ENCODE peak calls at places on chromosomes 6 and 20, in six cellular contexts. One of them, this sample, is unnamed.
A peak's percentile ranks its signal among the peaks of the same experiment; 100 is the strongest.

GRCh38 chr6:170066679-170067078 is 224.2 kb downstream of the DLL1 start:
- DNase-seq in HEK293T: no peak
- DNase-seq in stimulated activated CD8-positive, alpha-beta memory T cell treated with anti-CD3 and anti-CD28 coated beads, Interleukin-4, amount 100 ng/mL, for 24 hours: no peak
- DNase-seq in ascending aorta: no peak
- DNase-seq in mesenteric fat pad: no peak
- DNase-seq in activated CD4-positive, alpha-beta T cell treated with anti-CD3 and anti-CD28 coated beads, Interleukin-2, amount 50 U/mL, for 24 hours: no peak
- DNase-seq in this sample: peak; percentile 49

GRCh38 chr20:39264506-39265172 is 302.5 kb downstream of the DHX35 start:
- DNase-seq in HEK293T: peak; percentile 71
- DNase-seq in stimulated activated CD8-positive, alpha-beta memory T cell treated with anti-CD3 and anti-CD28 coated beads, Interleukin-4, amount 100 ng/mL, for 24 hours: peak; percentile 6
- DNase-seq in ascending aorta: no peak
- DNase-seq in mesenteric fat pad: no peak
- DNase-seq in activated CD4-positive, alpha-beta T cell treated with anti-CD3 and anti-CD28 coated beads, Interleukin-2, amount 50 U/mL, for 24 hours: peak; percentile 14
- DNase-seq in this sample: no peak

GRCh38 chr6:129498950-129499870 is 210.8 kb downstream of the ARHGAP18 start:
- DNase-seq in HEK293T: peak; percentile 50
- DNase-seq in stimulated activated CD8-positive, alpha-beta memory T cell treated with anti-CD3 and anti-CD28 coated beads, Interleukin-4, amount 100 ng/mL, for 24 hours: no peak
- DNase-seq in ascending aorta: no peak
- DNase-seq in mesenteric fat pad: no peak
- DNase-seq in activated CD4-positive, alpha-beta T cell treated with anti-CD3 and anti-CD28 coated beads, Interleukin-2, amount 50 U/mL, for 24 hours: no peak
- DNase-seq in this sample: no peak

GRCh38 chr6:134253681-134254080 is 64.2 kb downstream of the SGK1 start:
- DNase-seq in HEK293T: no peak
- DNase-seq in stimulated activated CD8-positive, alpha-beta memory T cell treated with anti-CD3 and anti-CD28 coated beads, Interleukin-4, amount 100 ng/mL, for 24 hours: no peak
- DNase-seq in ascending aorta: no peak
- DNase-seq in mesenteric fat pad: no peak
- DNase-seq in activated CD4-positive, alpha-beta T cell treated with anti-CD3 and anti-CD28 coated beads, Interleukin-2, amount 50 U/mL, for 24 hours: no peak
- DNase-seq in this sample: no peak

GRCh38 chr6:27605401-27606342 is 132.8 kb upstream of the ZNF184 start:
- DNase-seq in HEK293T: peak; percentile 55
- DNase-seq in stimulated activated CD8-positive, alpha-beta memory T cell treated with anti-CD3 and anti-CD28 coated beads, Interleukin-4, amount 100 ng/mL, for 24 hours: no peak
- DNase-seq in ascending aorta: no peak
- DNase-seq in mesenteric fat pad: no peak
- DNase-seq in activated CD4-positive, alpha-beta T cell treated with anti-CD3 and anti-CD28 coated beads, Interleukin-2, amount 50 U/mL, for 24 hours: no peak
- DNase-seq in this sample: no peak

GRCh38 chr6:44530209-44530909 is 142.9 kb downstream of the CDC5L start:
- DNase-seq in HEK293T: no peak
- DNase-seq in stimulated activated CD8-positive, alpha-beta memory T cell treated with anti-CD3 and anti-CD28 coated beads, Interleukin-4, amount 100 ng/mL, for 24 hours: no peak
- DNase-seq in ascending aorta: no peak
- DNase-seq in mesenteric fat pad: no peak
- DNase-seq in activated CD4-positive, alpha-beta T cell treated with anti-CD3 and anti-CD28 coated beads, Interleukin-2, amount 50 U/mL, for 24 hours: no peak
- DNase-seq in this sample: peak; percentile 65

GRCh38 chr6:33252758-33253157 is 18.9 kb downstream of the VPS52 start:
- DNase-seq in HEK293T: no peak
- DNase-seq in stimulated activated CD8-positive, alpha-beta memory T cell treated with anti-CD3 and anti-CD28 coated beads, Interleukin-4, amount 100 ng/mL, for 24 hours: no peak
- DNase-seq in ascending aorta: no peak
- DNase-seq in mesenteric fat pad: no peak
- DNase-seq in activated CD4-positive, alpha-beta T cell treated with anti-CD3 and anti-CD28 coated beads, Interleukin-2, amount 50 U/mL, for 24 hours: no peak
- DNase-seq in this sample: no peak

GRCh38 chr6:72916906-72917305 is 295.0 kb downstream of the KCNQ5 start:
- DNase-seq in HEK293T: no peak
- DNase-seq in stimulated activated CD8-positive, alpha-beta memory T cell treated with anti-CD3 and anti-CD28 coated beads, Interleukin-4, amount 100 ng/mL, for 24 hours: no peak
- DNase-seq in ascending aorta: no peak
- DNase-seq in mesenteric fat pad: no peak
- DNase-seq in activated CD4-positive, alpha-beta T cell treated with anti-CD3 and anti-CD28 coated beads, Interleukin-2, amount 50 U/mL, for 24 hours: no peak
- DNase-seq in this sample: no peak

GRCh38 chr6:90065173-90065572 is 170.9 kb downstream of the GJA10 start:
- DNase-seq in HEK293T: no peak
- DNase-seq in stimulated activated CD8-positive, alpha-beta memory T cell treated with anti-CD3 and anti-CD28 coated beads, Interleukin-4, amount 100 ng/mL, for 24 hours: no peak
- DNase-seq in ascending aorta: no peak
- DNase-seq in mesenteric fat pad: no peak
- DNase-seq in activated CD4-positive, alpha-beta T cell treated with anti-CD3 and anti-CD28 coated beads, Interleukin-2, amount 50 U/mL, for 24 hours: no peak
- DNase-seq in this sample: no peak

GRCh38 chr6:71529769-71530168 is 241.2 kb downstream of the OGFRL1 start:
- DNase-seq in HEK293T: no peak
- DNase-seq in stimulated activated CD8-positive, alpha-beta memory T cell treated with anti-CD3 and anti-CD28 coated beads, Interleukin-4, amount 100 ng/mL, for 24 hours: no peak
- DNase-seq in ascending aorta: no peak
- DNase-seq in mesenteric fat pad: no peak
- DNase-seq in activated CD4-positive, alpha-beta T cell treated with anti-CD3 and anti-CD28 coated beads, Interleukin-2, amount 50 U/mL, for 24 hours: no peak
- DNase-seq in this sample: no peak